ENCODE peak calls at places on chromosomes 4 and X, in six cellular contexts. E, X, I, U, V and G are unnamed samples.

GRCh38 chrX:9847071-9847470 is 60.8 kb downstream of the SHROOM2 start:
- DNase-seq in E (no peak), X (peak), I (no peak), U (no peak), V (peak), G (peak)

GRCh38 chr4:124903995-124904722 is 191.6 kb upstream of the ANKRD50 start:
- DNase-seq in E (no peak), X (peak), I (no peak), U (no peak), V (peak), G (peak)

GRCh38 chr4:102285831-102286230 is 59.5 kb downstream of the SLC39A8 start:
- DNase-seq in E (no peak), X (no peak), I (no peak), U (no peak), V (peak), G (peak)

GRCh38 chr4:125104616-125105015 is 210.1 kb upstream of the FAT4 start:
- DNase-seq in E (no peak), X (peak), I (no peak), U (no peak), V (peak), G (peak)

GRCh38 chrX:24479924-24480722 is 15.0 kb downstream of the PDK3 start:
- DNase-seq in E (peak), X (peak), I (no peak), U (peak), V (no peak), G (no peak)

GRCh38 chr4:141248029-141248428 is 27.3 kb downstream of the ZNF330 start:
- DNase-seq in E (no peak), X (peak), I (no peak), U (peak), V (peak), G (peak)

GRCh38 chrX:72238183-72238582 is 644 bp downstream of the ERCC6L start:
- DNase-seq in E (no peak), X (no peak), I (no peak), U (no peak), V (no peak), G (no peak)

GRCh38 chr4:65190780-65191179 is 479.5 kb downstream of the EPHA5 start:
- DNase-seq in E (no peak), X (no peak), I (no peak), U (no peak), V (no peak), G (no peak)

GRCh38 chrX:150569155-150569477 is 695 bp downstream of the MTM1 start:
- DNase-seq in E (no peak), X (peak), I (no peak), U (peak), V (peak), G (peak)

GRCh38 chr4:165905405-165906027 is 32.5 kb downstream of the TLL1 start:
- DNase-seq in E (no peak), X (no peak), I (no peak), U (no peak), V (peak), G (no peak)

GRCh38 chr4:6337331-6337935 is 67.8 kb downstream of the WFS1 start:
- DNase-seq in E (no peak), X (no peak), I (no peak), U (no peak), V (no peak), G (no peak)

GRCh38 chrX:133085785-133086184 is 11.1 kb downstream of the USP26 start:
- DNase-seq in E (peak), X (no peak), I (no peak), U (no peak), V (no peak), G (no peak)

GRCh38 chr4:60313616-60314015 is 886.5 kb upstream of the ADGRL3 start:
- DNase-seq in E (no peak), X (peak), I (no peak), U (no peak), V (peak), G (peak)

GRCh38 chr4:176769519-176769918 is 23.2 kb downstream of the VEGFC start:
- DNase-seq in E (no peak), X (peak), I (no peak), U (no peak), V (peak), G (peak)

GRCh38 chrX:68728186-68728585 is 80.7 kb downstream of the STARD8 start:
- DNase-seq in E (no peak), X (no peak), I (no peak), U (no peak), V (no peak), G (no peak)

GRCh38 chr4:168795346-168795745 is 214.7 kb downstream of the CBR4 start:
- DNase-seq in E (no peak), X (no peak), I (no peak), U (no peak), V (no peak), G (no peak)

GRCh38 chr4:73730292-73730691 is 10.1 kb upstream of the CXCL8 start:
- DNase-seq in E (no peak), X (no peak), I (no peak), U (no peak), V (peak), G (peak)

GRCh38 chrX:136529795-136530194 is 2.2 kb upstream of the VGLL1 start:
- DNase-seq in E (no peak), X (no peak), I (no peak), U (no peak), V (no peak), G (no peak)

GRCh38 chrX:69024931-69025330 is 140.3 kb downstream of the PJA1 start:
- DNase-seq in E (peak), X (peak), I (peak), U (peak), V (peak), G (peak)

GRCh38 chrX:48800574-48801280 is 1.1 kb upstream of the HDAC6 start:
- DNase-seq in E (no peak), X (no peak), I (no peak), U (no peak), V (no peak), G (no peak)

GRCh38 chr4:19010766-19011165 is 989.2 kb upstream of the LCORL start:
- DNase-seq in E (no peak), X (no peak), I (no peak), U (no peak), V (no peak), G (no peak)

GRCh38 chr4:173119818-173120217 is 48.8 kb upstream of the GALNT7 start:
- DNase-seq in E (no peak), X (no peak), I (no peak), U (no peak), V (peak), G (no peak)

GRCh38 chr4:48499551-48500066 is 9.6 kb downstream of the ZAR1 start:
- DNase-seq in E (no peak), X (no peak), I (no peak), U (no peak), V (no peak), G (no peak)

GRCh38 chrX:11629593-11630211 is 36.0 kb downstream of the ARHGAP6 start:
- DNase-seq in E (no peak), X (peak), I (peak), U (no peak), V (peak), G (peak)

GRCh38 chrX:153560466-153560865 is 38.5 kb downstream of the CCNQ start:
- DNase-seq in E (no peak), X (no peak), I (no peak), U (no peak), V (no peak), G (no peak)

GRCh38 chr4:125115941-125116340 is 198.8 kb upstream of the FAT4 start:
- DNase-seq in E (no peak), X (peak), I (no peak), U (no peak), V (peak), G (peak)

GRCh38 chr4:165839615-165840333 is 33.3 kb upstream of the TLL1 start:
- DNase-seq in E (no peak), X (no peak), I (no peak), U (no peak), V (no peak), G (no peak)

GRCh38 chr4:120821986-120822385 is 100.5 kb downstream of the PRDM5 start:
- DNase-seq in E (no peak), X (no peak), I (no peak), U (no peak), V (no peak), G (no peak)

GRCh38 chrX:110118535-110118934 is 115.6 kb downstream of the TMEM164 start:
- DNase-seq in E (no peak), X (no peak), I (no peak), U (no peak), V (no peak), G (no peak)

GRCh38 chrX:39516399-39516798 is 581.4 kb downstream of the BCOR start:
- DNase-seq in E (no peak), X (no peak), I (no peak), U (no peak), V (no peak), G (no peak)

GRCh38 chrX:39519566-39520301 is 578.0 kb downstream of the BCOR start:
- DNase-seq in E (no peak), X (no peak), I (no peak), U (no peak), V (no peak), G (no peak)

GRCh38 chrX:39513836-39514235 is 583.9 kb downstream of the BCOR start:
- DNase-seq in E (no peak), X (no peak), I (no peak), U (no peak), V (no peak), G (no peak)

GRCh38 chrX:39518451-39519212 is 579.1 kb downstream of the BCOR start:
- DNase-seq in E (no peak), X (no peak), I (no peak), U (no peak), V (no peak), G (peak)

DNA sequence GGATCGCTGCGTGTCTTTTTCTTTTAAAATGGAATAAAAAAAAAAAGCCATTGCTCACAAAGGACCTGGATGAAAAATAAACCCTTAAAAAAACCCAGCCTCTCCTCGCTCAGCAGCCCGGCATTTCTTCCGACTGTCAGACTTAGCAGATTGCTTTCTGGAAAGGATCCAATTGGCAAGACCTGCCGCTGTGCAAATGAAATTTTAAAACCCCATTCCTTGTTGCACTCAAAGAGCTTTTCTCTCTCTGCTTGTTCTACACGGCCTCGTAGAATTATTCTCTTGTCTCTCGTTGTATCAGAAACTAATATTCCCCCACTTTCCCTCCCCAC is 578.6 kb downstream of the BCOR start:
- DNase-seq in E (no peak), X (no peak), I (peak), U (no peak), V (peak), G (peak)
- H3K4me3 ChIP-seq in E (no peak), X (no peak), I (no peak), U (peak), V (no peak), G (no peak)

GRCh38 chr4:185950891-185951290 is 118.1 kb upstream of the TLR3 start:
- DNase-seq in E (no peak), X (no peak), I (no peak), U (no peak), V (peak), G (peak)
- TF ChIP-seq CTCF in E (no peak), X (no peak), I (no peak), U (no peak), V (no peak), G (no peak)

DNA sequence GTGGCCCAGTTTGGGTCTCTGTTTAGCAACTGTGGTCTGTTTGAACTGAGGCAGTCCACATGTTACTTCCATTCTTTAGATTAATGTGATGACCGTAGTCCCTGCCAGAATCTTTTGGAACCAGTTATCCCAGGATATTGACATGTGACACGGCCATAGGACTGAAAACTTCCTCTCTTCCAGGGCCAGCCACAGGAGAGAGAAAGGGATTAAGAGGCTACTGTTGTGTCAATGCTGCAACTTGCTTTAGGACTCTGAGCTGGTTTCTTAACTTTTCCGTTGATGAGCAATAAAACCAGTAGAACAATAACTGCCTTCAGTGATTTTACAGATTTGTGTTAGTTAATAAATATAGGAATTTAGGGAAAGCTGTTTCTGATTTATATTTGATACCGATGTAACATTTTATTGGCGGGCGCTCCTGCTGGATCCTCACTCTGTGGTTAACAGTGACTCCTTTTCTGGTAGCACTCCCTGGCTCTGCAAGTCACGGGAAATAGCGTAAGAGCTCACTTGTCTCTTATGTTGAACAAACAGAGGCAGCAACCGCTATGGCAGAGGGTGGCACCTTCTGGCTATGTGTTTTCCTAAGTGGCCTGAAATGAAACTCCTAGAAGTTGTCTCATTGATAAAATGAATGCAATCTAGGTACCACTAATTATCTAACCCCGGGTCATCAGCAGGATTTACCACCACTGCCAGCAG is 2.5 kb downstream of the TENM3 start:
- DNase-seq in E (no peak), X (no peak), I (no peak), U (no peak), V (no peak), G (no peak)
- H3K4me3 ChIP-seq in E (no peak), X (no peak), I (no peak), U (no peak), V (no peak), G (no peak)

DNA sequence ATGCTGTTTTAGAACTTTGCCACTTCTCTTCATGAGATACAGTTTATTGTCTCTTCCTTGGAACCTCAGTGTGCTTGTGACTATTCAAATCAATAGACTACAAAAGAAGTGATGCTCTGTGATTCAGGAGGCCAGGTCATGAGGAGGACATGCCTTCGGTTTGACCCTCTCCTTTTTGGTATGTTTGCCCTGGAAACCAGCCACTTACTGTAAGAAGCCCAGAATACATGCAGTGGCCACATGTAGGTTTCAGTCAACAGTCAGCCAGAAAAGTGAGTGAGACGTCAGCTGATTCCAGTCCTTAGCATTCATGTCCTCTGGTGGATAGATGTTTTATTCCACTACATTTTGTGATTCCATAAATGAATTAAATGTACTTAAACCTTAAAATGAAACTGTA is 328.7 kb downstream of the PCDH18 start:
- DNase-seq in E (no peak), X (peak), I (no peak), U (no peak), V (peak), G (peak)
- TF ChIP-seq CTCF in E (no peak), X (no peak), I (no peak), U (no peak), V (no peak), G (no peak)